ENCODE peak calls at places on chromosomes 3 and 15, in eight cellular contexts. F is EH; A is T-cell; K is mucosa of descending colon; T is activated CD8-positive, alpha-beta memory T cell treated with anti-CD3 and anti-CD28 coated beads, Interleukin-2, amount 50 U/mL, for 48 hours; Y is activated T-cell treated with anti-CD3 and anti-CD28 coated beads for 48 hours; Z is NCI-H345; E is stimulated activated naive CD4-positive, alpha-beta T cell. D is an unnamed sample.

GRCh38 chr15:99447497-99448371 is 118.0 kb upstream of the MEF2A start:
- DNase-seq in F (no peak), A (no peak), K (no peak), T (peak), Y (no peak), Z (peak), E (no peak), D (peak)

GRCh38 chr3:110933786-110934415 is 137.7 kb upstream of the NECTIN3 start:
- DNase-seq in F (peak), A (no peak), K (no peak), T (no peak), Y (no peak), Z (no peak), E (no peak), D (no peak)

GRCh38 chr3:170128259-170128976 is 53.1 kb downstream of the PHC3 start:
- DNase-seq in F (peak), A (no peak), K (no peak), T (no peak), Y (no peak), Z (no peak), E (peak), D (peak)

GRCh38 chr15:40785814-40786213 is 16.0 kb downstream of the C15orf62 start:
- DNase-seq in F (no peak), A (no peak), K (no peak), T (no peak), Y (no peak), Z (no peak), E (no peak), D (no peak)

GRCh38 chr3:195763843-195764825 is 43.4 kb downstream of the MUC20 start:
- DNase-seq in F (no peak), A (no peak), K (peak), T (no peak), Y (no peak), Z (no peak), E (no peak), D (no peak)

GRCh38 chr3:57256844-57257243 is 29.3 kb downstream of the APPL1 start:
- DNase-seq in F (no peak), A (no peak), K (no peak), T (no peak), Y (no peak), Z (no peak), E (no peak), D (no peak)

GRCh38 chr3:123605789-123606234 is 21.0 kb upstream of the HACD2 start:
- DNase-seq in F (peak), A (no peak), K (no peak), T (no peak), Y (no peak), Z (no peak), E (no peak), D (no peak)

GRCh38 chr3:38603731-38604131 is 45.8 kb downstream of the SCN5A start:
- DNase-seq in F (no peak), A (no peak), K (no peak), T (no peak), Y (no peak), Z (no peak), E (no peak), D (no peak)

GRCh38 chr3:29639621-29640290 is 358.9 kb downstream of the RBMS3 start:
- DNase-seq in F (peak), A (no peak), K (no peak), T (no peak), Y (no peak), Z (no peak), E (no peak), D (no peak)

GRCh38 chr3:8755564-8756237 is 13.7 kb downstream of the OXTR start:
- DNase-seq in F (peak), A (no peak), K (no peak), T (no peak), Y (no peak), Z (no peak), E (no peak), D (no peak)

GRCh38 chr3:119239421-119239820 is 1.3 kb downstream of the B4GALT4 start:
- DNase-seq in F (peak), A (no peak), K (no peak), T (no peak), Y (no peak), Z (no peak), E (peak), D (no peak)

GRCh38 chr3:17799312-17799711 is 56.9 kb upstream of the TBC1D5 start:
- DNase-seq in F (no peak), A (no peak), K (no peak), T (no peak), Y (no peak), Z (no peak), E (no peak), D (no peak)

GRCh38 chr15:72203507-72203837 is 5.9 kb upstream of the GRAMD2A start:
- DNase-seq in F (peak), A (no peak), K (peak), T (peak), Y (no peak), Z (peak), E (no peak), D (no peak)

GRCh38 chr3:50695031-50695430 is 20.3 kb downstream of the DOCK3 start:
- DNase-seq in F (no peak), A (no peak), K (no peak), T (no peak), Y (no peak), Z (no peak), E (no peak), D (no peak)

GRCh38 chr15:45442497-45443135 is 64.3 kb upstream of the GATM start:
- DNase-seq in F (peak), A (no peak), K (no peak), T (peak), Y (no peak), Z (no peak), E (no peak), D (no peak)

GRCh38 chr3:71542548-71543370 is 40.8 kb downstream of the FOXP1 start:
- DNase-seq in F (peak), A (no peak), K (peak), T (no peak), Y (no peak), Z (no peak), E (peak), D (peak)

GRCh38 chr15:29125382-29126207 is 144.0 kb downstream of the NSMCE3 start:
- DNase-seq in F (no peak), A (no peak), K (peak), T (no peak), Y (no peak), Z (no peak), E (no peak), D (no peak)

GRCh38 chr3:172150268-172150667 is 110.9 kb downstream of the FNDC3B start:
- DNase-seq in F (no peak), A (no peak), K (no peak), T (no peak), Y (no peak), Z (no peak), E (no peak), D (no peak)

GRCh38 chr3:39101022-39101689 is 6.3 kb downstream of the GORASP1 start:
- DNase-seq in F (peak), A (peak), K (no peak), T (peak), Y (peak), Z (no peak), E (peak), D (peak)

GRCh38 chr3:25405335-25405734 is 22.7 kb upstream of the RARB start:
- DNase-seq in F (peak), A (no peak), K (no peak), T (no peak), Y (no peak), Z (no peak), E (no peak), D (no peak)

GRCh38 chr3:189714991-189715961 is 84.1 kb downstream of the TP63 start:
- DNase-seq in F (peak), A (no peak), K (no peak), T (no peak), Y (no peak), Z (peak), E (no peak), D (no peak)

GRCh38 chr15:60893886-60894285 is 335.2 kb downstream of the RORA start:
- DNase-seq in F (no peak), A (no peak), K (no peak), T (no peak), Y (no peak), Z (no peak), E (no peak), D (no peak)

GRCh38 chr3:110178965-110179364 is 841.6 kb upstream of the DPPA4 start:
- DNase-seq in F (no peak), A (no peak), K (no peak), T (no peak), Y (no peak), Z (no peak), E (no peak), D (no peak)

GRCh38 chr3:29331830-29332637 is 51.2 kb downstream of the RBMS3 start:
- DNase-seq in F (peak), A (no peak), K (no peak), T (no peak), Y (no peak), Z (no peak), E (no peak), D (no peak)

GRCh38 chr15:70420421-70421196 is 322.9 kb upstream of the TLE3 start:
- DNase-seq in F (no peak), A (no peak), K (no peak), T (no peak), Y (no peak), Z (peak), E (no peak), D (no peak)

GRCh38 chr3:174168026-174168425 is 691.1 kb upstream of the NAALADL2 start:
- DNase-seq in F (peak), A (no peak), K (no peak), T (no peak), Y (no peak), Z (no peak), E (no peak), D (no peak)

GRCh38 chr15:85837011-85837433 is 42.3 kb upstream of the KLHL25 start:
- DNase-seq in F (no peak), A (no peak), K (peak), T (no peak), Y (no peak), Z (peak), E (no peak), D (no peak)

GRCh38 chr3:98032881-98033280 is 2.2 kb downstream of the GABRR3 start:
- DNase-seq in F (no peak), A (no peak), K (no peak), T (no peak), Y (no peak), Z (no peak), E (no peak), D (no peak)

GRCh38 chr3:98329392-98330124 is 24.1 kb upstream of the OR5K4 start:
- DNase-seq in F (peak), A (peak), K (no peak), T (no peak), Y (peak), Z (peak), E (peak), D (peak)

GRCh38 chr3:127448161-127448561 is 142.4 kb downstream of the TPRA1 start:
- DNase-seq in F (no peak), A (no peak), K (no peak), T (no peak), Y (no peak), Z (peak), E (no peak), D (peak)

GRCh38 chr3:108398510-108398909 is 102.2 kb downstream of the HHLA2 start:
- DNase-seq in F (no peak), A (no peak), K (no peak), T (no peak), Y (no peak), Z (no peak), E (no peak), D (no peak)

GRCh38 chr3:29186131-29186599 is 94.7 kb upstream of the RBMS3 start:
- DNase-seq in F (peak), A (no peak), K (no peak), T (no peak), Y (no peak), Z (no peak), E (no peak), D (no peak)

GRCh38 chr3:188729422-188729821 is 442.3 kb upstream of the TPRG1 start:
- DNase-seq in F (no peak), A (no peak), K (no peak), T (no peak), Y (no peak), Z (no peak), E (no peak), D (no peak)

GRCh38 chr15:26037369-26037768 is 174.2 kb upstream of the ATP10A start:
- DNase-seq in F (peak), A (no peak), K (no peak), T (no peak), Y (no peak), Z (no peak), E (no peak), D (no peak)

GRCh38 chr15:78810377-78811123 is 714 bp downstream of the ADAMTS7 start:
- DNase-seq in F (peak), A (no peak), K (no peak), T (peak), Y (no peak), Z (no peak), E (peak), D (peak)

GRCh38 chr15:39079296-39079834 is 501.5 kb upstream of the THBS1 start:
- DNase-seq in F (peak), A (no peak), K (peak), T (no peak), Y (no peak), Z (no peak), E (no peak), D (no peak)